ENCODE peak calls at places on chromosomes 4 and X, in eight cellular contexts. One of them, this sample, is unnamed.

GRCh38 chr4:125368161-125368560 is 53.4 kb downstream of the FAT4 start:
- DNase-seq in CD8-positive, alpha-beta T cell: no peak
- DNase-seq in fibroblast of mammary gland: peak; percentile 63
- DNase-seq in left ventricle myocardium inferior: no peak
- DNase-seq in transverse colon: no peak
- DNase-seq in ovary: no peak
- DNase-seq in esophagus squamous epithelium: no peak
- DNase-seq in sigmoid colon: no peak
- DNase-seq in this sample: no peak

GRCh38 chrX:113986427-113986826 is 597.5 kb upstream of the HTR2C start:
- DNase-seq in CD8-positive, alpha-beta T cell: no peak
- DNase-seq in fibroblast of mammary gland: no peak
- DNase-seq in left ventricle myocardium inferior: no peak
- DNase-seq in transverse colon: no peak
- DNase-seq in ovary: no peak
- DNase-seq in esophagus squamous epithelium: no peak
- DNase-seq in sigmoid colon: no peak
- DNase-seq in this sample: no peak

GRCh38 chr4:74546020-74546419 is 101.1 kb downstream of the AREG start:
- DNase-seq in CD8-positive, alpha-beta T cell: no peak
- DNase-seq in fibroblast of mammary gland: peak; percentile 62
- DNase-seq in left ventricle myocardium inferior: no peak
- DNase-seq in transverse colon: no peak
- DNase-seq in ovary: no peak
- DNase-seq in esophagus squamous epithelium: no peak
- DNase-seq in sigmoid colon: no peak
- DNase-seq in this sample: no peak

GRCh38 chr4:95742872-95743271 is 97.0 kb upstream of the PDHA2 start:
- DNase-seq in CD8-positive, alpha-beta T cell: no peak
- DNase-seq in fibroblast of mammary gland: no peak
- DNase-seq in left ventricle myocardium inferior: no peak
- DNase-seq in transverse colon: no peak
- DNase-seq in ovary: no peak
- DNase-seq in esophagus squamous epithelium: no peak
- DNase-seq in sigmoid colon: no peak
- DNase-seq in this sample: no peak

GRCh38 chr4:189785257-189785656 is 155.4 kb upstream of the FRG1 start:
- DNase-seq in CD8-positive, alpha-beta T cell: no peak
- DNase-seq in fibroblast of mammary gland: no peak
- DNase-seq in left ventricle myocardium inferior: no peak
- DNase-seq in transverse colon: no peak
- DNase-seq in ovary: no peak
- DNase-seq in esophagus squamous epithelium: no peak
- DNase-seq in sigmoid colon: no peak
- DNase-seq in this sample: no peak

GRCh38 chr4:73086095-73086869 is 16.8 kb upstream of the COX18 start:
- DNase-seq in CD8-positive, alpha-beta T cell: no peak
- DNase-seq in fibroblast of mammary gland: no peak
- DNase-seq in left ventricle myocardium inferior: no peak
- DNase-seq in transverse colon: no peak
- DNase-seq in ovary: no peak
- DNase-seq in esophagus squamous epithelium: no peak
- DNase-seq in sigmoid colon: no peak
- DNase-seq in this sample: peak; percentile 71

GRCh38 chrX:93538575-93538974 is 134.8 kb downstream of the NAP1L3 start:
- DNase-seq in CD8-positive, alpha-beta T cell: no peak
- DNase-seq in fibroblast of mammary gland: peak; percentile 8
- DNase-seq in left ventricle myocardium inferior: no peak
- DNase-seq in transverse colon: no peak
- DNase-seq in ovary: no peak
- DNase-seq in esophagus squamous epithelium: no peak
- DNase-seq in sigmoid colon: no peak
- DNase-seq in this sample: peak; percentile 25

GRCh38 chr4:54213812-54214211 is 15.3 kb upstream of the PDGFRA start:
- DNase-seq in CD8-positive, alpha-beta T cell: no peak
- DNase-seq in fibroblast of mammary gland: peak; percentile 58
- DNase-seq in left ventricle myocardium inferior: no peak
- DNase-seq in transverse colon: no peak
- DNase-seq in ovary: no peak
- DNase-seq in esophagus squamous epithelium: no peak
- DNase-seq in sigmoid colon: no peak
- DNase-seq in this sample: no peak

GRCh38 chr4:172791841-172792240 is 376.8 kb upstream of the GALNT7 start:
- DNase-seq in CD8-positive, alpha-beta T cell: no peak
- DNase-seq in fibroblast of mammary gland: no peak
- DNase-seq in left ventricle myocardium inferior: no peak
- DNase-seq in transverse colon: no peak
- DNase-seq in ovary: no peak
- DNase-seq in esophagus squamous epithelium: no peak
- DNase-seq in sigmoid colon: no peak
- DNase-seq in this sample: no peak

GRCh38 chr4:52051213-52051614 is at the start of gene SPATA18:
- DNase-seq in CD8-positive, alpha-beta T cell: no peak
- DNase-seq in fibroblast of mammary gland: peak; percentile 10
- DNase-seq in left ventricle myocardium inferior: peak; percentile 31
- DNase-seq in transverse colon: peak; percentile 41
- DNase-seq in ovary: peak; percentile 19
- DNase-seq in esophagus squamous epithelium: no peak
- DNase-seq in sigmoid colon: peak; percentile 63
- DNase-seq in this sample: no peak

GRCh38 chr4:142130636-142131035 is 494.3 kb downstream of the IL15 start:
- DNase-seq in CD8-positive, alpha-beta T cell: no peak
- DNase-seq in fibroblast of mammary gland: no peak
- DNase-seq in left ventricle myocardium inferior: no peak
- DNase-seq in transverse colon: no peak
- DNase-seq in ovary: no peak
- DNase-seq in esophagus squamous epithelium: no peak
- DNase-seq in sigmoid colon: no peak
- DNase-seq in this sample: no peak

GRCh38 chr4:109434007-109434792 is 585 bp downstream of the SEC24B start:
- DNase-seq in CD8-positive, alpha-beta T cell: no peak
- DNase-seq in fibroblast of mammary gland: peak; percentile 13
- DNase-seq in left ventricle myocardium inferior: peak; percentile 44
- DNase-seq in transverse colon: peak; percentile 35
- DNase-seq in ovary: peak; percentile 40
- DNase-seq in esophagus squamous epithelium: no peak
- DNase-seq in sigmoid colon: peak; percentile 71
- DNase-seq in this sample: peak; percentile 19

GRCh38 chrX:109890910-109891502 is 111.9 kb upstream of the TMEM164 start:
- DNase-seq in CD8-positive, alpha-beta T cell: no peak
- DNase-seq in fibroblast of mammary gland: peak; percentile 59
- DNase-seq in left ventricle myocardium inferior: peak; percentile 15
- DNase-seq in transverse colon: peak; percentile 49
- DNase-seq in ovary: peak; percentile 53
- DNase-seq in esophagus squamous epithelium: no peak
- DNase-seq in sigmoid colon: peak; percentile 70
- DNase-seq in this sample: peak; percentile 66

GRCh38 chr4:162406637-162407370 is 243.0 kb upstream of the FSTL5 start:
- DNase-seq in CD8-positive, alpha-beta T cell: no peak
- DNase-seq in fibroblast of mammary gland: no peak
- DNase-seq in left ventricle myocardium inferior: no peak
- DNase-seq in transverse colon: peak; percentile 41
- DNase-seq in ovary: no peak
- DNase-seq in esophagus squamous epithelium: no peak
- DNase-seq in sigmoid colon: no peak
- DNase-seq in this sample: no peak

GRCh38 chrX:69138512-69138911 is 26.7 kb downstream of the PJA1 start:
- DNase-seq in CD8-positive, alpha-beta T cell: no peak
- DNase-seq in fibroblast of mammary gland: peak; percentile 60
- DNase-seq in left ventricle myocardium inferior: no peak
- DNase-seq in transverse colon: no peak
- DNase-seq in ovary: peak; percentile 24
- DNase-seq in esophagus squamous epithelium: no peak
- DNase-seq in sigmoid colon: no peak
- DNase-seq in this sample: no peak

GRCh38 chr4:53490965-53491622 is 100.2 kb downstream of the LNX1 start:
- DNase-seq in CD8-positive, alpha-beta T cell: no peak
- DNase-seq in fibroblast of mammary gland: peak; percentile 97
- DNase-seq in left ventricle myocardium inferior: no peak
- DNase-seq in transverse colon: peak; percentile 30
- DNase-seq in ovary: peak; percentile 79
- DNase-seq in esophagus squamous epithelium: no peak
- DNase-seq in sigmoid colon: no peak
- DNase-seq in this sample: peak; percentile 52

GRCh38 chr4:92461732-92462131 is 158.0 kb downstream of the GRID2 start:
- DNase-seq in CD8-positive, alpha-beta T cell: no peak
- DNase-seq in fibroblast of mammary gland: no peak
- DNase-seq in left ventricle myocardium inferior: no peak
- DNase-seq in transverse colon: no peak
- DNase-seq in ovary: no peak
- DNase-seq in esophagus squamous epithelium: no peak
- DNase-seq in sigmoid colon: no peak
- DNase-seq in this sample: no peak

GRCh38 chr4:34432706-34433105 is 1811.6 kb downstream of the ARAP2 start:
- DNase-seq in CD8-positive, alpha-beta T cell: no peak
- DNase-seq in fibroblast of mammary gland: no peak
- DNase-seq in left ventricle myocardium inferior: no peak
- DNase-seq in transverse colon: no peak
- DNase-seq in ovary: no peak
- DNase-seq in esophagus squamous epithelium: no peak
- DNase-seq in sigmoid colon: no peak
- DNase-seq in this sample: no peak

GRCh38 chr4:150056569-150056968 is 21.7 kb upstream of the DCLK2 start:
- DNase-seq in CD8-positive, alpha-beta T cell: no peak
- DNase-seq in fibroblast of mammary gland: peak; percentile 85
- DNase-seq in left ventricle myocardium inferior: no peak
- DNase-seq in transverse colon: no peak
- DNase-seq in ovary: no peak
- DNase-seq in esophagus squamous epithelium: no peak
- DNase-seq in sigmoid colon: no peak
- DNase-seq in this sample: no peak

GRCh38 chr4:135281230-135281629 is 1079.6 kb upstream of the PABPC4L start:
- DNase-seq in CD8-positive, alpha-beta T cell: no peak
- DNase-seq in fibroblast of mammary gland: no peak
- DNase-seq in left ventricle myocardium inferior: no peak
- DNase-seq in transverse colon: no peak
- DNase-seq in ovary: no peak
- DNase-seq in esophagus squamous epithelium: no peak
- DNase-seq in sigmoid colon: no peak
- DNase-seq in this sample: no peak

GRCh38 chr4:135274461-135274860 is 1072.9 kb upstream of the PABPC4L start:
- DNase-seq in CD8-positive, alpha-beta T cell: no peak
- DNase-seq in fibroblast of mammary gland: no peak
- DNase-seq in left ventricle myocardium inferior: no peak
- DNase-seq in transverse colon: no peak
- DNase-seq in ovary: no peak
- DNase-seq in esophagus squamous epithelium: no peak
- DNase-seq in sigmoid colon: no peak
- DNase-seq in this sample: no peak

GRCh38 chr4:135283934-135284333 is 1082.3 kb upstream of the PABPC4L start:
- DNase-seq in CD8-positive, alpha-beta T cell: no peak
- DNase-seq in fibroblast of mammary gland: no peak
- DNase-seq in left ventricle myocardium inferior: no peak
- DNase-seq in transverse colon: no peak
- DNase-seq in ovary: no peak
- DNase-seq in esophagus squamous epithelium: no peak
- DNase-seq in sigmoid colon: no peak
- DNase-seq in this sample: no peak

GRCh38 chr4:135277116-135277979 is 1075.8 kb upstream of the PABPC4L start:
- DNase-seq in CD8-positive, alpha-beta T cell: no peak
- DNase-seq in fibroblast of mammary gland: no peak
- DNase-seq in left ventricle myocardium inferior: no peak
- DNase-seq in transverse colon: no peak
- DNase-seq in ovary: no peak
- DNase-seq in esophagus squamous epithelium: no peak
- DNase-seq in sigmoid colon: no peak
- DNase-seq in this sample: no peak

GRCh38 chr4:135277980-135278315 is 1076.4 kb upstream of the PABPC4L start:
- DNase-seq in CD8-positive, alpha-beta T cell: no peak
- DNase-seq in fibroblast of mammary gland: no peak
- DNase-seq in left ventricle myocardium inferior: no peak
- DNase-seq in transverse colon: no peak
- DNase-seq in ovary: no peak
- DNase-seq in esophagus squamous epithelium: no peak
- DNase-seq in sigmoid colon: no peak
- DNase-seq in this sample: no peak
- TF ChIP-seq CTCF in CD8-positive, alpha-beta T cell: no peak
- TF ChIP-seq CTCF in fibroblast of mammary gland: no peak
- TF ChIP-seq CTCF in left ventricle myocardium inferior: no peak
- TF ChIP-seq CTCF in transverse colon: no peak
- TF ChIP-seq CTCF in ovary: no peak
- TF ChIP-seq CTCF in esophagus squamous epithelium: no peak
- TF ChIP-seq CTCF in sigmoid colon: no peak
- TF ChIP-seq CTCF in this sample: no peak

GRCh38 chrX:54640103-54640428 is 110.0 kb downstream of the GNL3L start:
- DNase-seq in CD8-positive, alpha-beta T cell: no peak
- DNase-seq in fibroblast of mammary gland: peak; percentile 1
- DNase-seq in left ventricle myocardium inferior: no peak
- DNase-seq in transverse colon: no peak
- DNase-seq in ovary: no peak
- DNase-seq in esophagus squamous epithelium: no peak
- DNase-seq in sigmoid colon: no peak
- DNase-seq in this sample: no peak
- H3K4me3 ChIP-seq in CD8-positive, alpha-beta T cell: peak overlapping the region; percentile 94
- H3K4me3 ChIP-seq in fibroblast of mammary gland: peak overlapping the region; percentile 21
- H3K4me3 ChIP-seq in left ventricle myocardium inferior: peak overlapping the region; percentile 64
- H3K4me3 ChIP-seq in transverse colon: no peak overlapping the region
- H3K4me3 ChIP-seq in ovary: peak overlapping the region; percentile 36
- H3K4me3 ChIP-seq in esophagus squamous epithelium: peak overlapping the region; percentile 64
- H3K4me3 ChIP-seq in sigmoid colon: no peak overlapping the region
- H3K4me3 ChIP-seq in this sample: peak overlapping the region; percentile 49

DNA sequence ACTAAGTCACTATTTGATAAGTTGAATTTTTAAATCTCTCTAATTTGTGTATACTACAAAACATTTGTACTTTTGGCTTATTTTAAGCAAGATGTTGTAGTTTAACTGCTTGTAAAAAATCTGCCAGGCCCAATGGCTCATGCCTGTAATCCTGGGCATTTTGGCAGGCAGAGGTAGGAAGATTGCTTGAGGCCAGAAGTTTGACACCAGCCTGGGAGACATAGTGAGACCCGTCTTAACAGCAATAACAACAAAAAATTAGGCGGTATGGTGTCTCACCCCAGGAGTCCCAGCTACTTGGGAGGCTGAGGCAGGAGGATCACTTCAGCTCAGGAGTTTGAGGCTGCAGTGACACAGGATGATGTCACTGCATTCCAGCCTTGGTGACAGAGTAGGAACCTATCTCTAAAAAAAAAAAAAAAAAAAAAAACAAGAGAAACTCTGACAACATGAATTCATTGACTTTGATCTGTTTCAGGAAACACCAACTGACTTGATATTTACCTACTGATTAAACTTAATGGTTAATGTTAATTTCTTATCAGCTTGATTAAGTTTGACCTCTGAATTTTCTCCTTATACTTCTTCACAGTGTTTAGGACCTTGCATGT is 8.9 kb downstream of the FHIP1A start:
- DNase-seq in CD8-positive, alpha-beta T cell: no peak
- DNase-seq in fibroblast of mammary gland: peak; percentile 38
- DNase-seq in left ventricle myocardium inferior: no peak
- DNase-seq in transverse colon: no peak
- DNase-seq in ovary: no peak
- DNase-seq in esophagus squamous epithelium: no peak
- DNase-seq in sigmoid colon: no peak
- DNase-seq in this sample: no peak
- TF ChIP-seq CTCF in CD8-positive, alpha-beta T cell: no peak
- TF ChIP-seq CTCF in fibroblast of mammary gland: no peak
- TF ChIP-seq CTCF in left ventricle myocardium inferior: no peak
- TF ChIP-seq CTCF in transverse colon: no peak
- TF ChIP-seq CTCF in ovary: no peak
- TF ChIP-seq CTCF in esophagus squamous epithelium: no peak
- TF ChIP-seq CTCF in sigmoid colon: no peak
- TF ChIP-seq CTCF in this sample: no peak

GRCh38 chr4:655735-656151 is 18.3 kb downstream of the ATP5ME start:
- DNase-seq in CD8-positive, alpha-beta T cell: no peak
- DNase-seq in fibroblast of mammary gland: no peak
- DNase-seq in left ventricle myocardium inferior: no peak
- DNase-seq in transverse colon: no peak
- DNase-seq in ovary: no peak
- DNase-seq in esophagus squamous epithelium: no peak
- DNase-seq in sigmoid colon: peak; percentile 54
- DNase-seq in this sample: no peak
- H3K4me3 ChIP-seq in CD8-positive, alpha-beta T cell: no peak overlapping the region
- H3K4me3 ChIP-seq in fibroblast of mammary gland: no peak overlapping the region
- H3K4me3 ChIP-seq in left ventricle myocardium inferior: no peak overlapping the region
- H3K4me3 ChIP-seq in transverse colon: no peak overlapping the region
- H3K4me3 ChIP-seq in ovary: no peak overlapping the region
- H3K4me3 ChIP-seq in esophagus squamous epithelium: no peak overlapping the region
- H3K4me3 ChIP-seq in sigmoid colon: no peak overlapping the region
- H3K4me3 ChIP-seq in this sample: no peak overlapping the region

This sample was measured in MM.1S.